ENCODE peak calls at places on chromosomes 6 and 20, in ten cellular contexts. Z is mammary epithelial cell; F is breast epithelium; H is vagina; E is BE2C; U is upper lobe of left lung; J is HepG2; L is CD8-positive, alpha-beta T cell; V is lung; O is uterus. G is an unnamed sample.

GRCh38 chr6:119467478-119468081 is 118.0 kb upstream of the MAN1A1 start:
- DNase-seq in V (no peak), U (no peak), J (no peak), O (no peak), H (no peak), L (no peak), Z (no peak), E (no peak), F (no peak), G (no peak)

GRCh38 chr6:84719152-84719551 is 45.2 kb downstream of the TBX18 start:
- DNase-seq in E (no peak), J (no peak), Z (no peak), H (no peak), L (no peak), U (no peak), V (no peak), O (no peak), F (no peak), G (no peak)

GRCh38 chr20:32762754-32763201 is 593 bp downstream of the DNMT3B start:
- DNase-seq in H (no peak), Z (no peak), L (no peak), O (no peak), J (no peak), F (no peak), V (no peak), U (no peak), E (no peak), G (no peak)

GRCh38 chr20:37294262-37294981 is 5.0 kb downstream of the MANBAL start:
- DNase-seq in Z (no peak), F (no peak), H (no peak), O (no peak), J (no peak), U (no peak), L (no peak), V (no peak), E (no peak), G (no peak)

GRCh38 chr20:32523613-32524218 is 61.4 kb downstream of the NOL4L start:
- DNase-seq in H (no peak), U (no peak), O (no peak), V (no peak), F (no peak), L (no peak), J (no peak), Z (no peak), E (no peak), G (no peak)

GRCh38 chr20:45822863-45823262 is 4.2 kb downstream of the TNNC2 start:
- DNase-seq in U (peak; percentile 86), H (no peak), O (no peak), Z (peak; percentile 47), F (no peak), E (peak; percentile 74), L (no peak), V (no peak), J (no peak), G (no peak)

GRCh38 chr6:37889015-37889885 is 69.7 kb downstream of the ZFAND3 start:
- DNase-seq in Z (peak; percentile 54), E (no peak), H (no peak), V (no peak), L (no peak), O (no peak), J (no peak), U (no peak), F (no peak), G (no peak)

GRCh38 chr6:168020242-168020641 is 22.8 kb downstream of the KIF25 start:
- DNase-seq in F (no peak), O (no peak), V (no peak), E (no peak), Z (no peak), U (no peak), L (no peak), J (no peak), H (no peak), G (no peak)

GRCh38 chr6:105609375-105609991 is 206.6 kb upstream of the PREP start:
- DNase-seq in U (no peak), V (no peak), H (no peak), F (peak; percentile 59), J (no peak), L (no peak), O (peak; percentile 25), Z (no peak), E (no peak), G (no peak)

GRCh38 chr6:57075092-57075491 is 14.9 kb upstream of the ZNF451 start:
- DNase-seq in E (no peak), Z (no peak), J (no peak), F (no peak), H (no peak), L (no peak), U (no peak), V (no peak), O (no peak), G (no peak)

GRCh38 chr20:50659975-50660670 is 31.2 kb downstream of the RIPOR3 start:
- DNase-seq in E (no peak), F (no peak), U (no peak), Z (no peak), V (no peak), O (peak; percentile 69), J (no peak), L (no peak), H (no peak), G (no peak)

GRCh38 chr6:164322533-164322932 is 908.0 kb downstream of the QKI start:
- DNase-seq in O (no peak), U (no peak), L (no peak), V (no peak), J (no peak), E (no peak), Z (peak; percentile 1), H (no peak), F (no peak), G (no peak)

GRCh38 chr6:129697788-129698187 is 12.2 kb downstream of the ARHGAP18 start:
- DNase-seq in E (no peak), H (no peak), O (no peak), Z (no peak), U (no peak), J (no peak), L (no peak), V (no peak), F (no peak), G (no peak)

GRCh38 chr6:129694036-129694435 is 15.9 kb downstream of the ARHGAP18 start:
- DNase-seq in Z (no peak), O (no peak), U (no peak), E (no peak), J (peak; percentile 57), V (no peak), H (no peak), F (no peak), L (no peak), G (no peak)

GRCh38 chr6:129695373-129696027 is 14.5 kb downstream of the ARHGAP18 start:
- DNase-seq in F (no peak), H (no peak), O (no peak), E (no peak), J (peak; percentile 92), V (no peak), L (no peak), Z (no peak), U (no peak), G (no peak)

GRCh38 chr6:129696843-129697242 is 13.1 kb downstream of the ARHGAP18 start:
- DNase-seq in H (no peak), U (no peak), V (no peak), J (no peak), E (no peak), O (no peak), F (no peak), Z (no peak), L (no peak), G (no peak)

DNA sequence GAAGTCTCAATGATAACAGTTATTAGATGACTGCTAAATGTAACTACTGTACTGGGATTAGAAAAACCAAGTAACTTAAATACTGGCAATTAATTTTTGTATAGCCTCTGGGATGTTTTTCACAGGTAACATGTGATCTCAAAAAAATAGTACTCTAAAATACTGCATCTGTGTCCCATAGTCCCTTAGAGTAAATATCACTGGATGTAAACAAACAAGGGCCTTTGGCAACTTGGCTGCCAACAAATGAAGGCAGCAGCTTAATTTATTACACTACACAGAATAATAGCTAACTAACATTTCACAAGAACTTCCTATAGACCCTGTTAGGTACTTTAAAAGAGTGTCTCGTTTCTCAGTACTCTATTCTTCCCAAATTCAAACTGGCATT is 14.0 kb downstream of the ARHGAP18 start:
- DNase-seq in V (no peak), L (no peak), O (no peak), H (no peak), E (no peak), Z (no peak), J (peak; percentile 79), U (no peak), F (no peak), G (no peak)
- H3K4me3 ChIP-seq in V (no peak overlapping the region), L (no peak overlapping the region), O (no peak overlapping the region), H (no peak overlapping the region), E (no peak overlapping the region), Z (no peak overlapping the region), J (peak overlapping the region; percentile 21), U (no peak overlapping the region), F (no peak overlapping the region), G (no peak overlapping the region)

GRCh38 chr20:48653706-48654051 is 174.1 kb downstream of the PREX1 start:
- DNase-seq in Z (no peak), L (no peak), E (no peak), H (no peak), V (no peak), O (no peak), U (no peak), J (no peak), F (no peak), G (no peak)
- H3K36me3 ChIP-seq in Z (no peaks in the 10 kb centered on the region), L (peaks cover 97% of the 10 kb centered on the region), E (no peaks in the 10 kb centered on the region), H (peaks cover 12% of the 10 kb centered on the region), V (peaks cover 72% of the 10 kb centered on the region), O (no peaks in the 10 kb centered on the region), U (peaks cover 36% of the 10 kb centered on the region), J (no peaks in the 10 kb centered on the region), F (peaks cover 2% of the 10 kb centered on the region), G (no peaks in the 10 kb centered on the region)

DNA sequence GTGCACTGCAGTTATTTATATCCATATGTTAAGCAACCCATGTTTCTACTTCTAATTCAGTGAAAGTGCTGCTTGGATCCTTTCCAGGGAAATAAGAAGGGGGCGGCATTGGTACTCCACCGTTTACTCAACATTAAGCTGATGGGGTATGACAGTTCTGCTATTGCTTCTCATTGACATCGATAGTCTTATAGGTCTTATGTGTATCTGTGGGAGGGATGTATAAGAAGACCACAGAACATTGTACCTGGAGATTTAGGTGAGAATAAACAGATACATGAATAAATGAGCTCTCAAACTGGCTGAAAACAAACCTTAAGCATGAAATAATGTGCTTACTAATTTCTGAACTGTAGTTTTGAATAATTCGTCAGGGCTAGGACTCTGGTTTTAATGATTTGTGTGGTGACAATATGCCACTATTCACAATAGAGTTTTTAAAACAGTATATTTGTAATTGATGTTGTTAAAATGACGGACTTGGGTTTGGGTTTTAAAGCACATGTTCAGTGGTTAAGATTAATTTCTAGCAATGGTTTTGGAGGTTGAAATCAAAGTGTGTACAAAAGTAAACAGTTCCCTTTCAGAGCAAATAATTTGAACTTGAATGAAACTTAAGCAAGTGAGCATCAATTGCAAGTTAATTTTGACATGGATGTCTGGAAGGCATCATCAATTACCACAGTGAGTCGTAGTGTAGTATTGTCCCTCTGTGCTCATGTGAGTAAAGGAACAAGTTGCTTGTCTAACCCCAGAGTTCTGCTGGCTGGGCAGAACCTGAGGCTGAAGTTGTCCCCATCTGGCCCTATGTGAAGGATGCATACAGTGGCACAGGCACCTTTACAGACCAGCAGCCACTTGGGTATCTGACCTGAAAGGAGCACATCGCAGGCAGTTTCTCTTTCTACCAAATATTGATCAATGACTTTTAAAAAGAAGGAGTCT is 84.7 kb upstream of the SUPT3H start:
- DNase-seq in L (no peak), V (no peak), E (no peak), Z (no peak), F (no peak), J (no peak), H (no peak), U (no peak), O (no peak), G (no peak)
- TF ChIP-seq CTCF in L (no peak), V (no peak), E (no peak), Z (no peak), F (no peak), J (no peak), H (no peak), U (no peak), O (no peak), G (no peak)

GRCh38 chr6:13422601-13423247 is 64.7 kb downstream of the GFOD1 start:
- DNase-seq in E (no peak), H (no peak), L (no peak), Z (peak; percentile 39), O (no peak), V (no peak), F (peak; percentile 40), U (no peak), J (no peak), G (no peak)
- H3K4me3 ChIP-seq in E (no peak overlapping the region), H (no peak overlapping the region), L (no peak overlapping the region), Z (no peak overlapping the region), O (no peak overlapping the region), V (no peak overlapping the region), F (peak overlapping the region; percentile 19), U (no peak overlapping the region), J (no peak overlapping the region), G (no peak overlapping the region)

G was measured in BJ.